ENCODE peak calls at places on chromosomes 4 and X, in four cellular contexts. O is IMR-90, B is kidney epithelial cell, Y is AG09309. C is an unnamed sample.

GRCh38 chr4:148226341-148226740 is 215.9 kb downstream of the NR3C2 start:
- DNase-seq in O (no peak), B (no peak), Y (no peak), C (no peak)

GRCh38 chr4:14771504-14772175 is 230.6 kb upstream of the CPEB2 start:
- DNase-seq in O (no peak), B (no peak), Y (no peak), C (no peak)

GRCh38 chrX:124232523-124233201 is 99.8 kb upstream of the TEX13D start:
- DNase-seq in O (no peak), B (no peak), Y (no peak), C (no peak)

GRCh38 chr4:23819041-23819511 is 70.8 kb downstream of the PPARGC1A start:
- DNase-seq in O (peak), B (peak), Y (no peak), C (peak)

GRCh38 chr4:2400841-2401609 is 17.4 kb downstream of the ZFYVE28 start:
- DNase-seq in O (no peak), B (no peak), Y (no peak), C (no peak)

GRCh38 chr4:3477750-3478430 is 14.8 kb downstream of the DOK7 start:
- DNase-seq in O (no peak), B (no peak), Y (no peak), C (no peak)

GRCh38 chrX:76148011-76148665 is 24.7 kb upstream of the PBDC1 start:
- DNase-seq in O (peak), B (no peak), Y (no peak), C (no peak)

GRCh38 chrX:69031181-69031580 is 134.1 kb downstream of the PJA1 start:
- DNase-seq in O (no peak), B (no peak), Y (no peak), C (no peak)

GRCh38 chr4:135508006-135508714 is 1306.6 kb upstream of the PABPC4L start:
- DNase-seq in O (peak), B (peak), Y (peak), C (peak)

GRCh38 chr4:142404191-142404611 is 441.9 kb downstream of the INPP4B start:
- DNase-seq in O (peak), B (no peak), Y (no peak), C (no peak)

GRCh38 chrX:51459125-51459524 is 37.3 kb downstream of the NUDT11 start:
- DNase-seq in O (peak), B (no peak), Y (no peak), C (no peak)

GRCh38 chr4:81648576-81649272 is 177.0 kb upstream of the RASGEF1B start:
- DNase-seq in O (no peak), B (peak), Y (no peak), C (peak)

GRCh38 chr4:152206646-152207435 is 329.1 kb downstream of the FBXW7 start:
- DNase-seq in O (no peak), B (no peak), Y (no peak), C (no peak)

GRCh38 chrX:150372280-150372679 is 9.2 kb downstream of the MAMLD1 start:
- DNase-seq in O (no peak), B (no peak), Y (no peak), C (no peak)

GRCh38 chrX:120365320-120365719 is 3.4 kb downstream of the ATP1B4 start:
- DNase-seq in O (no peak), B (no peak), Y (no peak), C (no peak)

GRCh38 chr4:145816091-145816490 is 122.5 kb downstream of the ZNF827 start:
- DNase-seq in O (no peak), B (no peak), Y (no peak), C (no peak)

GRCh38 chr4:145808021-145808650 is 128.2 kb downstream of the C4orf51 start:
- DNase-seq in O (peak), B (peak), Y (peak), C (peak)

GRCh38 chr4:37885496-37885895 is 5.4 kb upstream of the TBC1D1 start:
- DNase-seq in O (peak), B (no peak), Y (no peak), C (no peak)

GRCh38 chr4:25953740-25954139 is 39.7 kb downstream of the SMIM20 start:
- DNase-seq in O (peak), B (no peak), Y (no peak), C (no peak)

GRCh38 chrX:77740376-77740905 is 45.6 kb downstream of the ATRX start:
- DNase-seq in O (no peak), B (no peak), Y (no peak), C (no peak)

GRCh38 chr4:177879851-177880250 is 437.6 kb upstream of the AGA start:
- DNase-seq in O (no peak), B (no peak), Y (no peak), C (no peak)

GRCh38 chr4:145904413-145905177 is 34.0 kb downstream of the ZNF827 start:
- DNase-seq in O (peak), B (no peak), Y (no peak), C (no peak)

GRCh38 chr4:116598980-116599789 is 486.2 kb downstream of the TRAM1L1 start:
- DNase-seq in O (no peak), B (no peak), Y (no peak), C (no peak)

GRCh38 chr4:42122237-42122636 is 30.2 kb downstream of the BEND4 start:
- DNase-seq in O (no peak), B (no peak), Y (no peak), C (no peak)

GRCh38 chr4:159435561-159436023 is 332.7 kb downstream of the RAPGEF2 start:
- DNase-seq in O (no peak), B (no peak), Y (no peak), C (no peak)

GRCh38 chr4:55386073-55386472 is 9.7 kb upstream of the TMEM165 start:
- DNase-seq in O (peak), B (no peak), Y (no peak), C (no peak)

GRCh38 chr4:28009541-28009940 is 1148.9 kb downstream of the STIM2 start:
- DNase-seq in O (peak), B (no peak), Y (no peak), C (no peak)
- H3K4me3 ChIP-seq in O (no peak), B (no peak), Y (no peak), C (no peak)

GRCh38 chrX:25018682-25019081 is 2.9 kb upstream of the ARX start:
- DNase-seq in O (no peak), B (no peak), Y (no peak), C (no peak)
- TF ChIP-seq CTCF in O (no peak), B (no peak), Y (no peak), C (no peak)

GRCh38 chr4:128322311-128322710 is 34.7 kb upstream of the PGRMC2 start:
- DNase-seq in O (peak), B (no peak), Y (no peak), C (no peak)
- H3K4me3 ChIP-seq in O (no peak), B (no peak), Y (no peak), C (no peak)

DNA sequence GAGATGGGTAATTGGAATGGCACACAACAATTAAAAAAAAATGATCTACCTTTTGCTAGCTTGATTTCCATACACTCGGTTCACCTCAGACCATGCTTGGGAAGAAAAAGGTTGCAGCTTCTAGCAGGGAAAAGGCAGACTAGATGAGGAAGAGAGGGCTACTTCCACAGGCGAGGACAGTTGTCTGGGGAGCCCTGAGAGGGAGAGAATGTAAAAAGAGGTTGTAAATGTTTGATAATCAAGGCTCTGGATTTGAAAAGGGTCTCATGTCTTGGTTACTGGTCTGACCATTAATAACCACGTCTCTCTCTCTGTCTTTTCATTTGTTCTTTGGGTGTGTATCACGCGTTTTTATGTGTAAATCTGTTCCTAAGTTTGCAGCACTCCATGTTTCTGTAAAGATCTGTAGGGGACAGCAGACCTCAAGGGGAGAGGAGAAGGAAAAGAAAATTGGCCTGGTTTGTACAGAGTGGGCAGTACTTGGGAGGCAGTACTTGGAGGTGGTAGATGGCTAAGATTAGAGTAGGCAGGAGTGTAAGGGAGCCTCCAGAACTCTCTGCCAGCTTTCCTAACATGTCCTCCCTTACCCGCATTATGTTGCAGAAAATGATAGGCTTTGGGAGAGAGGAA is 750 bp downstream of the ARMCX5 start:
- DNase-seq in O (peak), B (no peak), Y (no peak), C (no peak)
- TF ChIP-seq CTCF in O (peak), B (no peak), Y (no peak), C (no peak)

GRCh38 chrX:155632424-155633100 is 19.8 kb upstream of the TMLHE start:
- DNase-seq in O (peak), B (no peak), Y (no peak), C (no peak)
- H3K4me3 ChIP-seq in O (peak), B (no peak), Y (no peak), C (no peak)

GRCh38 chr4:114385195-114385985 is 213.2 kb upstream of the UGT8 start:
- DNase-seq in O (no peak), B (no peak), Y (no peak), C (no peak)

GRCh38 chr4:114383055-114383454 is 215.6 kb upstream of the UGT8 start:
- DNase-seq in O (peak), B (no peak), Y (no peak), C (no peak)

GRCh38 chr4:114383721-114384120 is 214.9 kb upstream of the UGT8 start:
- DNase-seq in O (peak), B (peak), Y (peak), C (no peak)

GRCh38 chr4:114386637-114387233 is 211.9 kb upstream of the UGT8 start:
- DNase-seq in O (peak), B (no peak), Y (no peak), C (no peak)

DNA sequence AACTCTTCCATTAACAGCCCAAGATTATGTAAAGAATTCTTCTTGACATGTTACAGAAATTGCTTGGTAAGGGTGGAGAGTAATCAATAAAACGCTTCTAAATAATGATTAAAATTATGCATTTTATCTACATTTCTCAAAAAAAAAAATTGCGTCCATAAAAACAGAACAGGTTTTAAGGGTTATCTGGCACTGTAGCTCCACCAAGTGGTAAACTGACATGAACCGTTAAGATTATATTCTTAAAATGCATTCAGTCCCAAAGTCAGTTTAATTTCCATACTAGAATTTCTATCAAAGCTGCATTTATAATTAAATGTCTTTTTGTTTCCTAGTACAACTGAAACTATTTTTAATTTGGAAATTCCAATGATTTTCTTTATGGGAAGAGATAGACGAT is 214.0 kb upstream of the UGT8 start:
- DNase-seq in O (peak), B (no peak), Y (peak), C (no peak)
- TF ChIP-seq CTCF in O (peak), B (peak), Y (peak), C (peak)

GRCh38 chr4:185017964-185018772 is at the start of gene HELT:
- DNase-seq in O (no peak), B (no peak), Y (no peak), C (no peak)
- H3K4me3 ChIP-seq in O (no peak), B (no peak), Y (no peak), C (no peak)

C was measured in epithelial cell of proximal tubule.